ENCODE peak calls at places on chromosomes 3 and 15, in nine cellular contexts. One of them, this sample, is unnamed. For H3K36me3, the result is how much of the 10 kb centered on the place peaks cover.

GRCh38 chr15:101137312-101137940 is 114.4 kb downstream of the CHSY1 start:
- DNase-seq in HepG2: no peak
- DNase-seq in SK-N-SH: peak
- DNase-seq in sigmoid colon: no peak
- DNase-seq in transverse colon: no peak
- DNase-seq in H1: no peak
- DNase-seq in K562: peak
- DNase-seq in GM12878: no peak
- DNase-seq in suprapubic skin: no peak
- DNase-seq in this sample: no peak

GRCh38 chr3:170534232-170534631 is 51.6 kb downstream of the SLC7A14 start:
- DNase-seq in HepG2: no peak
- DNase-seq in SK-N-SH: no peak
- DNase-seq in sigmoid colon: no peak
- DNase-seq in transverse colon: no peak
- DNase-seq in H1: no peak
- DNase-seq in K562: no peak
- DNase-seq in GM12878: no peak
- DNase-seq in suprapubic skin: no peak
- DNase-seq in this sample: no peak

GRCh38 chr3:183532620-183533409 is 22.7 kb downstream of the KLHL6 start:
- DNase-seq in HepG2: no peak
- DNase-seq in SK-N-SH: no peak
- DNase-seq in sigmoid colon: no peak
- DNase-seq in transverse colon: no peak
- DNase-seq in H1: no peak
- DNase-seq in K562: peak
- DNase-seq in GM12878: no peak
- DNase-seq in suprapubic skin: no peak
- DNase-seq in this sample: no peak

GRCh38 chr3:171620825-171621434 is 160.7 kb upstream of the TNIK start:
- DNase-seq in HepG2: no peak
- DNase-seq in SK-N-SH: no peak
- DNase-seq in sigmoid colon: no peak
- DNase-seq in transverse colon: no peak
- DNase-seq in H1: no peak
- DNase-seq in K562: no peak
- DNase-seq in GM12878: no peak
- DNase-seq in suprapubic skin: no peak
- DNase-seq in this sample: no peak

GRCh38 chr15:79610021-79610420 is 177.9 kb downstream of the MINAR1 start:
- DNase-seq in HepG2: no peak
- DNase-seq in SK-N-SH: no peak
- DNase-seq in sigmoid colon: no peak
- DNase-seq in transverse colon: no peak
- DNase-seq in H1: no peak
- DNase-seq in K562: no peak
- DNase-seq in GM12878: no peak
- DNase-seq in suprapubic skin: no peak
- DNase-seq in this sample: no peak

GRCh38 chr3:14082108-14082657 is 42.5 kb downstream of the CHCHD4 start:
- DNase-seq in HepG2: no peak
- DNase-seq in SK-N-SH: no peak
- DNase-seq in sigmoid colon: no peak
- DNase-seq in transverse colon: no peak
- DNase-seq in H1: no peak
- DNase-seq in K562: no peak
- DNase-seq in GM12878: peak
- DNase-seq in suprapubic skin: no peak
- DNase-seq in this sample: no peak

GRCh38 chr3:11661052-11661656 is 17.4 kb upstream of the VGLL4 start:
- DNase-seq in HepG2: no peak
- DNase-seq in SK-N-SH: no peak
- DNase-seq in sigmoid colon: no peak
- DNase-seq in transverse colon: no peak
- DNase-seq in H1: no peak
- DNase-seq in K562: no peak
- DNase-seq in GM12878: no peak
- DNase-seq in suprapubic skin: no peak
- DNase-seq in this sample: no peak

GRCh38 chr3:163541629-163542028 is 1536.7 kb downstream of the SI start:
- DNase-seq in HepG2: no peak
- DNase-seq in SK-N-SH: no peak
- DNase-seq in sigmoid colon: no peak
- DNase-seq in transverse colon: no peak
- DNase-seq in H1: no peak
- DNase-seq in K562: no peak
- DNase-seq in GM12878: no peak
- DNase-seq in suprapubic skin: no peak
- DNase-seq in this sample: no peak

GRCh38 chr3:149152420-149152819 is 23.0 kb downstream of the HPS3 start:
- DNase-seq in HepG2: no peak
- DNase-seq in SK-N-SH: no peak
- DNase-seq in sigmoid colon: no peak
- DNase-seq in transverse colon: no peak
- DNase-seq in H1: no peak
- DNase-seq in K562: no peak
- DNase-seq in GM12878: peak
- DNase-seq in suprapubic skin: no peak
- DNase-seq in this sample: no peak

GRCh38 chr15:100968043-100968966 is 49.1 kb downstream of the LRRK1 start:
- DNase-seq in HepG2: no peak
- DNase-seq in SK-N-SH: no peak
- DNase-seq in sigmoid colon: no peak
- DNase-seq in transverse colon: no peak
- DNase-seq in H1: no peak
- DNase-seq in K562: no peak
- DNase-seq in GM12878: peak
- DNase-seq in suprapubic skin: no peak
- DNase-seq in this sample: no peak

GRCh38 chr15:92429378-92430066 is 35.8 kb downstream of the ST8SIA2 start:
- DNase-seq in HepG2: no peak
- DNase-seq in SK-N-SH: peak
- DNase-seq in sigmoid colon: no peak
- DNase-seq in transverse colon: no peak
- DNase-seq in H1: no peak
- DNase-seq in K562: peak
- DNase-seq in GM12878: no peak
- DNase-seq in suprapubic skin: no peak
- DNase-seq in this sample: no peak

GRCh38 chr3:191269289-191270085 is 59.7 kb upstream of the CCDC50 start:
- DNase-seq in HepG2: no peak
- DNase-seq in SK-N-SH: no peak
- DNase-seq in sigmoid colon: no peak
- DNase-seq in transverse colon: no peak
- DNase-seq in H1: no peak
- DNase-seq in K562: no peak
- DNase-seq in GM12878: peak
- DNase-seq in suprapubic skin: no peak
- DNase-seq in this sample: no peak

GRCh38 chr3:835096-835495 is 257.7 kb upstream of the CNTN6 start:
- DNase-seq in HepG2: no peak
- DNase-seq in SK-N-SH: no peak
- DNase-seq in sigmoid colon: no peak
- DNase-seq in transverse colon: no peak
- DNase-seq in H1: no peak
- DNase-seq in K562: no peak
- DNase-seq in GM12878: no peak
- DNase-seq in suprapubic skin: no peak
- DNase-seq in this sample: no peak

GRCh38 chr3:161691677-161692076 is 195.1 kb downstream of the OTOL1 start:
- DNase-seq in HepG2: no peak
- DNase-seq in SK-N-SH: no peak
- DNase-seq in sigmoid colon: no peak
- DNase-seq in transverse colon: no peak
- DNase-seq in H1: no peak
- DNase-seq in K562: no peak
- DNase-seq in GM12878: no peak
- DNase-seq in suprapubic skin: no peak
- DNase-seq in this sample: no peak

GRCh38 chr3:178103140-178103539 is 433.1 kb upstream of the KCNMB2 start:
- DNase-seq in HepG2: no peak
- DNase-seq in SK-N-SH: no peak
- DNase-seq in sigmoid colon: peak
- DNase-seq in transverse colon: no peak
- DNase-seq in H1: no peak
- DNase-seq in K562: no peak
- DNase-seq in GM12878: no peak
- DNase-seq in suprapubic skin: no peak
- DNase-seq in this sample: no peak

GRCh38 chr3:126847061-126847460 is 135.9 kb upstream of the PLXNA1 start:
- DNase-seq in HepG2: no peak
- DNase-seq in SK-N-SH: no peak
- DNase-seq in sigmoid colon: peak
- DNase-seq in transverse colon: no peak
- DNase-seq in H1: no peak
- DNase-seq in K562: no peak
- DNase-seq in GM12878: no peak
- DNase-seq in suprapubic skin: no peak
- DNase-seq in this sample: no peak

GRCh38 chr15:76185716-76186115 is 125.6 kb downstream of the ETFA start:
- DNase-seq in HepG2: peak
- DNase-seq in SK-N-SH: no peak
- DNase-seq in sigmoid colon: no peak
- DNase-seq in transverse colon: no peak
- DNase-seq in H1: peak
- DNase-seq in K562: peak
- DNase-seq in GM12878: no peak
- DNase-seq in suprapubic skin: no peak
- DNase-seq in this sample: peak

GRCh38 chr3:74067296-74067695 is 442.6 kb upstream of the PDZRN3 start:
- DNase-seq in HepG2: no peak
- DNase-seq in SK-N-SH: no peak
- DNase-seq in sigmoid colon: no peak
- DNase-seq in transverse colon: no peak
- DNase-seq in H1: no peak
- DNase-seq in K562: no peak
- DNase-seq in GM12878: no peak
- DNase-seq in suprapubic skin: no peak
- DNase-seq in this sample: peak

DNA sequence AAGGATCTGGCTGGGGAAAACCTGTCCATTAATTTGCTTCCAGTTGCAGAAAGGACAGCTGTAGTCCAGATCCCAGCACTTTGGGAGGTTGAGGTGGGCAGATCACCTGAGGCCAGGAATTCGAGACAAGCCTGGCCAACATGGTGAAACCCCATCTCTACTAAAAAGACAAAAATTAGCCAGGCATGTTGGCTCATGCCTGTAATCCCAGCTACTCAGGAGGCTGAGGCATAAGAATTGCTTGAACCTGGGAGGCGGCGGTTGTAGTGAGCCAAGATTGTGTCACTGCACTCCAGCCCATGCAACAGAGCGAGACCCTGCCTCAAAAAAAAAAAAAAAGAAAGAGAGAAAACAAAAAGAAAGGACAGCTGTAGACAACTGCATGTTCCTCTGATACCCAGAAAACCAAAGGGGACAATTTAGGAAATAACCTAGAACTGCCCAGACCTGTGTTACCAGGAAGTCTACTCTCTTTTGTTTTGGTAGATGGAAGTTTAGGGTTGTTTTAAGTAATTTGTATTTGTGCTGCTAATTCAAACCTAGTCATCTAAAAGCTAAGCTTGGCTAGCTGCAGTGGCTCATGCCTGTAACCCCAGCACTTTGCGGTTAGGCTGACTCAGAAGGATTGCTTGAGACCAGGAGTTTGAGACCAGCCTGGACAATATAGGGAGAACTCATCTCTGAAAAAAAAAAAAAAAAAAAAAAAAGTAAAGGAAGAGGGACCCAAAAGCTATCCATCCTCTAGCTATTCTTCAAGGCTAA is 22.7 kb downstream of the EXD1 start:
- DNase-seq in HepG2: no peak
- DNase-seq in SK-N-SH: no peak
- DNase-seq in sigmoid colon: no peak
- DNase-seq in transverse colon: no peak
- DNase-seq in H1: no peak
- DNase-seq in K562: no peak
- DNase-seq in GM12878: no peak
- DNase-seq in suprapubic skin: no peak
- DNase-seq in this sample: no peak
- TF ChIP-seq EP300 in HepG2: no peak
- TF ChIP-seq EP300 in SK-N-SH: no peak
- TF ChIP-seq EP300 in sigmoid colon: no peak
- TF ChIP-seq EP300 in transverse colon: no peak
- TF ChIP-seq EP300 in H1: no peak
- TF ChIP-seq EP300 in K562: no peak
- TF ChIP-seq EP300 in GM12878: no peak
- TF ChIP-seq EP300 in suprapubic skin: no peak
- TF ChIP-seq EP300 in this sample: no peak

GRCh38 chr15:74780523-74780982 is 1.3 kb upstream of the CSK start:
- DNase-seq in HepG2: no peak
- DNase-seq in SK-N-SH: no peak
- DNase-seq in sigmoid colon: no peak
- DNase-seq in transverse colon: no peak
- DNase-seq in H1: no peak
- DNase-seq in K562: no peak
- DNase-seq in GM12878: no peak
- DNase-seq in suprapubic skin: no peak
- DNase-seq in this sample: no peak
- TF ChIP-seq POLR2AphosphoS5 in HepG2: no peak
- TF ChIP-seq POLR2AphosphoS5 in SK-N-SH: no peak
- TF ChIP-seq POLR2AphosphoS5 in sigmoid colon: no peak
- TF ChIP-seq POLR2AphosphoS5 in transverse colon: no peak
- TF ChIP-seq POLR2AphosphoS5 in H1: no peak
- TF ChIP-seq POLR2AphosphoS5 in K562: no peak
- TF ChIP-seq POLR2AphosphoS5 in GM12878: no peak
- TF ChIP-seq POLR2AphosphoS5 in suprapubic skin: no peak
- TF ChIP-seq POLR2AphosphoS5 in this sample: no peak

DNA sequence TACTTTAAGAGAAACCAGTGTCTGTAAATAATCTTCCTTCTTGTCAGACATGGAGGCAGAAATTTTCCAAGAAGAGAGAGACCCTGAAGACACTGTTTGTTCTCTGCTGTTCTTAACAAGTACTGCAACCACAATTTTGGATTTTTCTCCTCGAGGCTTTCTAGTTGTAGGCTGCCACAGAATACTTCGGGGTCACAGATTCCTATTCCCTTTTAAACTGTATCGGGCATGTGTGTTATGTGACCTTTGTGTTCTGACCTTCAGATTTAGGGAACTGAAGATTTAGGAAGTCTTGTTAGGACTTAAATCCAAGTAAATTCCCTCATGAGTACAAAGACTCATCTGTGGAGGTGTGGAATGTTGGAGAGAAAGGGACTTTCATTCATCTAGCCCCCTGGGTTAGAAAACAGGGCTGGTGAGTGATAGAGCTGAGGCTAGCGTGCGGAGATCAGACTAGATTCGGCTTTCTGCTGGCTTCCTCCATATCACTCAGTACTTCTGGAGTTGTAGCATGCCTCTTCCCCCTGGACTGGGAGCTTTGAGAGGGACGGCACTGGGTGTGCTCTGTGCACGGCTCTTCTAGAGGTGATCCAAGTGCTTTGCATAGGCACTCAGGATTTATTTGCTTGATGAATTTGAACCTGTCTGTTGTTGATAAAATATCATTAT is 237.0 kb downstream of the LPP start:
- DNase-seq in HepG2: peak
- DNase-seq in SK-N-SH: no peak
- DNase-seq in sigmoid colon: no peak
- DNase-seq in transverse colon: no peak
- DNase-seq in H1: no peak
- DNase-seq in K562: no peak
- DNase-seq in GM12878: no peak
- DNase-seq in suprapubic skin: no peak
- DNase-seq in this sample: no peak
- H3K36me3 ChIP-seq in HepG2: under half
- H3K36me3 ChIP-seq in SK-N-SH: under half
- H3K36me3 ChIP-seq in sigmoid colon: under half
- H3K36me3 ChIP-seq in transverse colon: under half
- H3K36me3 ChIP-seq in H1: under half
- H3K36me3 ChIP-seq in K562: under half
- H3K36me3 ChIP-seq in GM12878: under half
- H3K36me3 ChIP-seq in suprapubic skin: under half
- H3K36me3 ChIP-seq in this sample: under half

GRCh38 chr3:72299823-72300222 is 514.9 kb upstream of the PROK2 start:
- DNase-seq in HepG2: no peak
- DNase-seq in SK-N-SH: no peak
- DNase-seq in sigmoid colon: no peak
- DNase-seq in transverse colon: no peak
- DNase-seq in H1: no peak
- DNase-seq in K562: no peak
- DNase-seq in GM12878: no peak
- DNase-seq in suprapubic skin: no peak
- DNase-seq in this sample: no peak
- TF ChIP-seq EP300 in HepG2: no peak
- TF ChIP-seq EP300 in SK-N-SH: no peak
- TF ChIP-seq EP300 in sigmoid colon: no peak
- TF ChIP-seq EP300 in transverse colon: no peak
- TF ChIP-seq EP300 in H1: no peak
- TF ChIP-seq EP300 in K562: no peak
- TF ChIP-seq EP300 in GM12878: no peak
- TF ChIP-seq EP300 in suprapubic skin: no peak
- TF ChIP-seq EP300 in this sample: no peak

This sample was measured in stomach.